ENCODE peak calls at places on chromosome 10, in ten cellular contexts. R is mammary epithelial cell; E is Panc1; N is CD8-positive, alpha-beta T cell; F is WTC11; K is fibroblast of mammary gland; Y is cardiac muscle cell; G is mesothelial cell of epicardium; O is pancreas; U is progenitor cell of endocrine pancreas. L is an unnamed sample.

GRCh38 chr10:61346946-61347345 is 106.2 kb downstream of the TMEM26 start:
- DNase-seq in N (no peak), F (no peak), U (no peak), K (no peak), R (no peak), Y (no peak), E (no peak), G (no peak), O (no peak), L (no peak)

GRCh38 chr10:13808556-13809391 is 222.0 kb downstream of the PRPF18 start:
- DNase-seq in N (no peak), U (no peak), R (no peak), E (no peak), G (no peak), K (no peak), Y (no peak), F (no peak), O (no peak), L (no peak)

GRCh38 chr10:102408728-102409603 is 9.6 kb downstream of the PSD start:
- DNase-seq in O (no peak), U (no peak), E (no peak), F (peak; percentile 55), G (peak; percentile 74), Y (peak; percentile 77), R (no peak), N (peak; percentile 79), K (no peak), L (no peak)

GRCh38 chr10:74992068-74992467 is 119.4 kb upstream of the SAMD8 start:
- DNase-seq in R (no peak), E (no peak), F (no peak), G (no peak), K (no peak), N (no peak), U (no peak), O (no peak), Y (no peak), L (no peak)

GRCh38 chr10:71536332-71536731 is 139.6 kb downstream of the CDH23 start:
- DNase-seq in R (peak; percentile 68), O (no peak), G (no peak), F (no peak), U (no peak), K (peak; percentile 27), E (no peak), Y (no peak), N (no peak), L (no peak)

GRCh38 chr10:11293332-11293731 is 275.7 kb downstream of the CELF2 start:
- DNase-seq in U (no peak), R (no peak), O (no peak), K (no peak), Y (no peak), E (no peak), N (peak; percentile 44), G (peak; percentile 10), F (no peak), L (no peak)

GRCh38 chr10:113381906-113382562 is 170.8 kb upstream of the HABP2 start:
- DNase-seq in K (peak; percentile 56), O (no peak), E (no peak), U (no peak), G (no peak), Y (no peak), R (no peak), F (no peak), N (peak; percentile 52), L (no peak)

GRCh38 chr10:30413996-30414576 is 19.9 kb upstream of the MAP3K8 start:
- DNase-seq in E (no peak), F (no peak), U (no peak), G (no peak), Y (peak; percentile 63), K (peak; percentile 79), N (no peak), O (no peak), R (peak; percentile 48), L (no peak)

GRCh38 chr10:13831711-13832110 is 244.9 kb downstream of the PRPF18 start:
- DNase-seq in N (no peak), Y (no peak), F (no peak), K (no peak), G (no peak), U (no peak), R (no peak), O (no peak), E (no peak), L (no peak)

GRCh38 chr10:96089670-96090462 is 40.2 kb upstream of the ZNF518A start:
- DNase-seq in O (peak; percentile 93), F (peak; percentile 38), E (peak; percentile 66), R (peak; percentile 93), U (no peak), Y (no peak), N (peak; percentile 97), K (peak; percentile 96), G (no peak), L (no peak)

GRCh38 chr10:23065549-23065948 is 29.8 kb upstream of the MSRB2 start:
- DNase-seq in N (no peak), G (no peak), E (no peak), O (peak; percentile 82), F (no peak), K (peak; percentile 73), R (peak; percentile 46), U (no peak), Y (no peak), L (no peak)

GRCh38 chr10:97065686-97066679 is 119.8 kb downstream of the SLIT1 start:
- DNase-seq in N (no peak), R (no peak), F (peak; percentile 50), K (no peak), U (no peak), E (no peak), Y (no peak), G (no peak), O (no peak), L (no peak)

GRCh38 chr10:77936697-77937567 is 10.4 kb upstream of the DLG5 start:
- DNase-seq in G (no peak), R (no peak), E (no peak), N (no peak), U (no peak), K (no peak), Y (no peak), F (no peak), O (no peak), L (no peak)

DNA sequence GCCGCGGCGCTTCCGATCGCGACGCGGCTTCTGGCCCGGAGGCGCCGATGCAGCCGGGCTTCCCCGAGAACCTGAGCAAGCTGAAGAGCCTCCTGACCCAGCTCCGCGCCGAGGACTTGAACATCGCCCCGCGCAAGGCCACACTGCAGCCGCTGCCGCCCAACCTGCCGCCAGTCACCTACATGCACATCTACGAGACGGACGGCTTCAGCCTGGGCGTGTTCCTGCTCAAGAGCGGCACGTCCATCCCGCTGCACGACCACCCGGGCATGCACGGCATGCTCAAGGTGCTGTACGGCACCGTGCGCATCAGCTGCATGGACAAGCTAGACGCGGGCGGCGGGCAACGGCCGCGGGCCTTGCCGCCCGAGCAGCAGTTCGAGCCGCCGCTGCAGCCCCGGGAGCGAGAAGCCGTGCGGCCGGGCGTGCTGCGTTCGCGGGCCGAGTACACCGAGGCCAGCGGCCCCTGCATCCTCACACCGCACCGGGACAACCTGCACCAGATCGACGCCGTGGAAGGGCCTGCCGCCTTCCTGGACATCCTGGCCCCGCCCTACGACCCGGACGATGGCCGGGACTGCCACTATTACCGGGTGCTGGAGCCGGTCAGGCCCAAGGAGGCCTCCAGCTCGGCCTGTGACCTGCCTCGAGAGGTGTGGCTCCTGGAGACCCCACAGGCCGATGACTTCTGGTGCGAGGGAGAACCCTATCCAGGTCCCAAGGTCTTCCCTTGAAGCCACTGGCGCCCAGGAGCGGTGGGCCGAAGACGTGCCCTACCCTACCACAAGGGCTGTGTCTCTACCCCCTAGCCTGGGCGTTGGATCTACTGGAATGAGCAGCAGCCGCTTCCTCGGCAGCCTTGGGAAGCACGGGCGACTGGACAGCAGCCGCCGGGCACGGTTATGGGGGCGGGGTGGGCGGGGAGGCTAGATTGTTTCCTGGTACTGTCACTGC is 896 bp downstream of the ADO start:
- DNase-seq in E (no peak), F (peak; percentile 38), K (peak; percentile 38), O (no peak), R (peak; percentile 61), N (no peak), U (peak; percentile 28), G (peak; percentile 53), Y (peak; percentile 70), L (no peak)
- TF ChIP-seq CTCF in E (no peak), F (no peak), K (no peak), O (no peak), R (no peak), N (no peak), U (no peak), G (no peak), Y (no peak), L (no peak)

GRCh38 chr10:84108797-84109196 is 30.5 kb upstream of the GHITM start:
- DNase-seq in F (peak; percentile 18), R (no peak), U (no peak), Y (no peak), G (no peak), N (no peak), K (no peak), O (no peak), E (no peak), L (no peak)
- TF ChIP-seq CTCF in F (no peak), R (no peak), U (no peak), Y (no peak), G (no peak), N (no peak), K (no peak), O (no peak), E (no peak), L (no peak)

DNA sequence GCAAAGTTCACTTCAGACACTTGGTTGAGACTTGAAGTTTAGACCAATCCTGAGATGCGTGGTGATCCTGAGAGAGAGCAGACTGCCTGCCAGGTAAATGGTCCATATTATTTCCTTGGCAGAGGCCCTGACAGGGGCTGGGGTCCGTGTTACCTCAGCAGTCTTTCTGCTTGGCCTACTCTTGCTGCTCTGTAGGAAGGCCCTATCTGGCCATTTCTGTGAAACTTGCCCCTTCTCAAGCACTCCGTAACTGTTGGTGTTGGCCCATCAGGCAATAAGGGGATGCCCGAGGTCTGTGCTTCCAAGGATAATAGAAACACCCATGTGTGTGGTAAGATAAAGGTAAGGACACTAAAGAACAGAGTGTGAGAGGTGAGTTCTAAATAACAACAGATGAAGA is 20.0 kb downstream of the LOXL4 start:
- DNase-seq in F (no peak), K (no peak), N (no peak), U (no peak), O (no peak), E (no peak), G (no peak), Y (no peak), R (no peak), L (no peak)
- TF ChIP-seq CTCF in F (no peak), K (no peak), N (no peak), U (no peak), O (no peak), E (no peak), G (no peak), Y (no peak), R (no peak), L (no peak)

DNA sequence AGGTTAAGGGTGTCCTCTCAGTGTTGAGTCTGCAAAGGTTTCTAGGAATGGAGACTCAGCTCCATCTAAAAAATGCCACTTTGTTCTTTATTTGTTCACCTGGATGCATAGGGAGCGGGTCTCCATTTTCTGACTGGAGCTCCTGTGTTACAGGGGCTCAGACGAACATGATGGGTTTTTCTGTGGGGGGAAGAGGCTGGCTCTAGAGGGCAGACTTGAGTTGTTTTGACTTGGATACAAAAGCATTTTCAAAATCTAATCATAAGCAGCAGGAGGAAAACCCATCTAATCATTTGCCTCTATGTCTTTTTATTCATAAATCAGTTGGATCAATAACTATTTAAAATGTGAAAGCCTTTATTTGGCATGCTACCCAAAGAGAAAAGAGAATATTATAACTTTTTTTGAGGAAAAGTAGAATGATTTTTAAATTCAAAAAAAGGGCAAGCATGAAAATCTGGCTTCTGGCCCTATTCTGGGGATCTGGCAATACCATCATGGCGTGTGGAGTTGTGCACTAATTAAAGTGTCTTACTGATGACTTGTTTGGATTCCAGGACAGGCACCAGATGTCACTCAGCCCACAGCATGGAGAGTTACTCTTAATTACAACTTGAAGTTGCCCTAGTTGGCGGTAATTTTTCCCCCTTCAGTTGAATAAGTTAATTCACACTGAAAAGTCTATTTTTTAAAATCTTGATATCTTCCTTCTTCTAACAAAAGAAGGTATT is 594.9 kb downstream of the REEP3 start:
- DNase-seq in O (no peak), R (no peak), N (no peak), E (no peak), K (no peak), G (no peak), U (no peak), Y (peak; percentile 59), F (peak; percentile 56), L (no peak)
- TF ChIP-seq CTCF in O (no peak), R (no peak), N (no peak), E (peak; percentile 76), K (peak; percentile 34), G (no peak), U (peak; percentile 59), Y (peak; percentile 50), F (peak; percentile 9), L (peak; percentile 80)

L was measured in chondrocyte.